ENCODE peak calls at places on chromosomes 1 and 21, in four cellular contexts. W is left ventricle myocardium inferior, J is sigmoid colon, F is H9. T is an unnamed sample.

GRCh38 chr1:32275424-32275823 is 16.5 kb upstream of the HDAC1 start:
- DNase-seq in W (no peak), J (no peak), F (peak), T (no peak)

GRCh38 chr1:35886606-35887431 is 3.8 kb downstream of the AGO1 start:
- DNase-seq in W (no peak), J (no peak), F (no peak), T (no peak)

GRCh38 chr1:230125633-230126528 is 58.8 kb downstream of the GALNT2 start:
- DNase-seq in W (no peak), J (no peak), F (no peak), T (no peak)

GRCh38 chr21:21003701-21004100 is 5.5 kb downstream of the NCAM2 start:
- DNase-seq in W (no peak), J (no peak), F (peak), T (no peak)

GRCh38 chr1:221444346-221444745 is 297.5 kb downstream of the DUSP10 start:
- DNase-seq in W (no peak), J (no peak), F (no peak), T (no peak)

GRCh38 chr1:219257751-219258150 is 84.1 kb downstream of the LYPLAL1 start:
- DNase-seq in W (no peak), J (no peak), F (no peak), T (no peak)

GRCh38 chr1:38084700-38085099 is 38.1 kb upstream of the POU3F1 start:
- DNase-seq in W (peak), J (no peak), F (no peak), T (no peak)

GRCh38 chr1:45750298-45751038 is at the start of gene IPP:
- DNase-seq in W (peak), J (peak), F (peak), T (peak)

GRCh38 chr1:152525080-152525641 is 10.9 kb downstream of the CRCT1 start:
- DNase-seq in W (no peak), J (no peak), F (no peak), T (no peak)

GRCh38 chr1:21397813-21398188 is 42.1 kb upstream of the NBPF3 start:
- DNase-seq in W (no peak), J (no peak), F (peak), T (no peak)

GRCh38 chr1:36411674-36412648 is 14.3 kb upstream of the LSM10 start:
- DNase-seq in W (no peak), J (no peak), F (peak), T (no peak)

GRCh38 chr1:175155473-175155856 is 37.1 kb downstream of the KIAA0040 start:
- DNase-seq in W (no peak), J (no peak), F (no peak), T (no peak)

GRCh38 chr1:41151846-41152245 is 90.3 kb downstream of the SCMH1 start:
- DNase-seq in W (no peak), J (no peak), F (no peak), T (no peak)

GRCh38 chr1:187491082-187491720 is 662.5 kb downstream of the PLA2G4A start:
- DNase-seq in W (no peak), J (no peak), F (no peak), T (no peak)

GRCh38 chr1:113784104-113784779 is 25.0 kb upstream of the PHTF1 start:
- DNase-seq in W (no peak), J (no peak), F (no peak), T (no peak)

GRCh38 chr1:56330400-56331026 is 248.8 kb downstream of the PLPP3 start:
- DNase-seq in W (no peak), J (no peak), F (no peak), T (no peak)

GRCh38 chr1:89941110-89941770 is 53.7 kb upstream of the ZNF326 start:
- DNase-seq in W (no peak), J (no peak), F (no peak), T (no peak)

GRCh38 chr1:20819818-20820217 is 32.7 kb upstream of the HP1BP3 start:
- DNase-seq in W (no peak), J (no peak), F (peak), T (no peak)

GRCh38 chr1:31667065-31667785 is 22.5 kb upstream of the PEF1 start:
- DNase-seq in W (no peak), J (no peak), F (no peak), T (no peak)

GRCh38 chr21:35475768-35476167 is 426.7 kb upstream of the RUNX1 start:
- DNase-seq in W (no peak), J (no peak), F (no peak), T (no peak)

GRCh38 chr1:237570530-237570929 is 320.2 kb downstream of the ZP4 start:
- DNase-seq in W (no peak), J (no peak), F (no peak), T (no peak)

GRCh38 chr1:45458894-45459293 is 32.1 kb downstream of the TESK2 start:
- DNase-seq in W (no peak), J (no peak), F (no peak), T (no peak)

GRCh38 chr1:42439940-42440339 is 15.9 kb downstream of the ZMYND12 start:
- DNase-seq in W (no peak), J (no peak), F (no peak), T (no peak)

GRCh38 chr1:228007801-228008341 is 1.1 kb downstream of the WNT3A start:
- DNase-seq in W (no peak), J (peak), F (no peak), T (peak)

GRCh38 chr1:18041107-18041506 is 66.5 kb upstream of the IGSF21 start:
- DNase-seq in W (no peak), J (peak), F (no peak), T (no peak)

GRCh38 chr1:118250232-118250631 is 65.2 kb upstream of the SPAG17 start:
- DNase-seq in W (no peak), J (no peak), F (no peak), T (no peak)
- TF ChIP-seq CTCF in W (no peak), J (no peak), F (no peak), T (no peak)

GRCh38 chr1:202888507-202889360 is at the start of gene RABIF:
- DNase-seq in W (peak), J (peak), F (peak), T (peak)
- TF ChIP-seq CTCF in W (peak), J (no peak), F (peak), T (no peak)

GRCh38 chr1:23980725-23981063 is 567 bp upstream of the SRSF10 start:
- DNase-seq in W (no peak), J (no peak), F (peak), T (peak)
- TF ChIP-seq CTCF in W (no peak), J (no peak), F (no peak), T (no peak)

GRCh38 chr1:201149400-201149799 is 4.9 kb downstream of the TMEM9 start:
- DNase-seq in W (no peak), J (no peak), F (no peak), T (no peak)
- TF ChIP-seq CTCF in W (peak), J (no peak), F (peak), T (no peak)

DNA sequence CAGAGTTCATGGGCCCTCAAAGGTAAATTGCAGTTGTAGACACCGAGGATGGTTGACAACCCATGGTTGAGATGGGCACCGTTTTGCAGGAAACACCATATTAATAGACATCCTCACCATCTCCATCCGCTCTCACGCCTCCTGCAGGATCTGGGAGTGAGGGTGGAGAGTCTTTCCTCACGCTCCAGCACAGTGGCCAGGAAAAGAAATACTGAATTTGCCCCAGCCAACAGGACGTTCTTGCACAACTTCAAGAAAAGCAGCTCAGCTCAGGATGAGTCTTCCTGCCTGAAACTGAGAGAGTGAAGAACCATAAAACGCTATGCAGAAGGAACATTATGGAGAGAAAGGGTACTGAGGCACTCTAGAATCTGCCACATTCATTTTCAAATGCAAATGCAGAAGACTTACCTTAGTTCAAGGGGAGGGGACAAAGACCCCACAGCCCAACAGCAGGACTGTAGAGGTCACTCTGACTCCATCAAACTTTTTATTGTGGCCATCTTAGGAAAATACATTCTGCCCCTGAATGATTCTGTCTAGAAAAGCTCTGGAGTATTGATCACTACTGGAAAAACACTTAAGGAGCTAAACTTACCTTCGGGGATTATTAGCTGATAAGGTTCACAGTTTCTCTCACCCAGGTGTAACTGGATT is 9.3 kb downstream of the SLAMF8 start:
- DNase-seq in W (no peak), J (no peak), F (no peak), T (no peak)
- TF ChIP-seq CTCF in W (peak), J (no peak), F (peak), T (no peak)

GRCh38 chr1:8464987-8465386 is 147.1 kb downstream of the SLC45A1 start:
- DNase-seq in W (no peak), J (no peak), F (no peak), T (no peak)
- TF ChIP-seq CTCF in W (no peak), J (no peak), F (peak), T (no peak)

T was measured in natural killer cell.